ENCODE peak calls at places on chromosomes 16 and 17, in four cellular contexts. N, X, C and G are unnamed samples.

GRCh38 chr17:77361986-77362620 is 221.3 kb downstream of the SEC14L1 start:
- DNase-seq in N (no peak), X (no peak), C (no peak), G (no peak)

GRCh38 chr17:67559381-67559966 is 158.3 kb upstream of the NOL11 start:
- DNase-seq in N (no peak), X (no peak), C (no peak), G (peak; percentile 68)

GRCh38 chr16:88914750-88915368 is 48.4 kb upstream of the PABPN1L start:
- DNase-seq in N (no peak), X (no peak), C (peak; percentile 25), G (no peak)

GRCh38 chr17:27466748-27467375 is 10.6 kb downstream of the KSR1 start:
- DNase-seq in N (no peak), X (no peak), C (no peak), G (peak; percentile 95)

GRCh38 chr16:1706386-1707192 is 594 bp downstream of the MAPK8IP3 start:
- DNase-seq in N (no peak), X (no peak), C (peak; percentile 36), G (peak; percentile 60)

GRCh38 chr17:14052886-14053615 is 16.3 kb upstream of the COX10 start:
- DNase-seq in N (peak; percentile 84), X (no peak), C (no peak), G (no peak)

GRCh38 chr16:12079411-12079965 is 103.0 kb downstream of the SNX29 start:
- DNase-seq in N (no peak), X (no peak), C (no peak), G (no peak)

GRCh38 chr17:11557727-11558452 is 40.4 kb upstream of the DNAH9 start:
- DNase-seq in N (no peak), X (no peak), C (no peak), G (no peak)

GRCh38 chr16:72847187-72848044 is 200.5 kb downstream of the ZFHX3 start:
- DNase-seq in N (peak; percentile 30), X (no peak), C (peak; percentile 36), G (peak; percentile 64)

GRCh38 chr17:72590382-72590781 is 469.6 kb downstream of the SOX9 start:
- DNase-seq in N (peak; percentile 19), X (no peak), C (peak; percentile 90), G (no peak)

GRCh38 chr17:60354223-60354622 is 37.7 kb downstream of the USP32 start:
- DNase-seq in N (peak; percentile 38), X (no peak), C (peak; percentile 85), G (no peak)

GRCh38 chr16:57815987-57816745 is 13.9 kb upstream of the KIFC3 start:
- DNase-seq in N (no peak), X (peak; percentile 76), C (peak; percentile 93), G (peak; percentile 55)

GRCh38 chr17:33002245-33002644 is 10.6 kb downstream of the SPACA3 start:
- DNase-seq in N (no peak), X (no peak), C (no peak), G (no peak)

GRCh38 chr17:30677550-30678254 is 146.8 kb downstream of the CRLF3 start:
- DNase-seq in N (no peak), X (no peak), C (no peak), G (no peak)

GRCh38 chr17:35486920-35487727 is 38.6 kb upstream of the SLFN13 start:
- DNase-seq in N (no peak), X (no peak), C (peak; percentile 56), G (peak; percentile 75)

GRCh38 chr17:17749921-17750320 is 68.7 kb downstream of the RAI1 start:
- DNase-seq in N (peak; percentile 36), X (no peak), C (peak; percentile 43), G (peak; percentile 87)

DNA sequence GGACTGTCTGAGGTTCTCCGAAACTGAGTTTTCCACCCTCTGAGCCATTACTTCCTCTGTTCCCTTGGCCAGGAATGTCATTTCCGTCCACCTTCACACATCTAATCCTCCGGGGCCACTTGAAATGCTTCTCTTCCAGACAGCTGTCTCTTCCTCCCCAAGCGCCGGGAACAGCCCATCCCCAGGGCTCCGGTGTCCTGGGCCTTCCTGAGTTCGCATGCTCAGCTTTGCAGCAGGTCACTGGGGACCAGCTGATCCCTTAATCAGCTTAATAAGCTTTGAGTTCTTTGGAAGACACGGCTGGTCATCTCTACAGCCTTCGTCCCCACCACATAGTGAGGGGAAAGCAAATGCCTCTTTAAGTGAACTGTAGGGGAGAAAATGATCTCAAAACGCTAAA is 123.4 kb downstream of the DYNLRB2 start:
- DNase-seq in N (no peak), X (no peak), C (no peak), G (no peak)
- TF ChIP-seq CTCF in N (no peak), X (no peak), C (no peak), G (no peak)

GRCh38 chr16:55532227-55532626 is 23.4 kb downstream of the LPCAT2 start:
- DNase-seq in N (no peak), X (no peak), C (peak; percentile 51), G (no peak)

GRCh38 chr16:55526448-55526847 is 17.6 kb downstream of the LPCAT2 start:
- DNase-seq in N (no peak), X (no peak), C (no peak), G (no peak)

GRCh38 chr16:55530316-55530856 is 21.5 kb downstream of the LPCAT2 start:
- DNase-seq in N (no peak), X (no peak), C (no peak), G (no peak)

GRCh38 chr16:55527885-55528284 is 19.0 kb downstream of the LPCAT2 start:
- DNase-seq in N (no peak), X (no peak), C (no peak), G (no peak)

DNA sequence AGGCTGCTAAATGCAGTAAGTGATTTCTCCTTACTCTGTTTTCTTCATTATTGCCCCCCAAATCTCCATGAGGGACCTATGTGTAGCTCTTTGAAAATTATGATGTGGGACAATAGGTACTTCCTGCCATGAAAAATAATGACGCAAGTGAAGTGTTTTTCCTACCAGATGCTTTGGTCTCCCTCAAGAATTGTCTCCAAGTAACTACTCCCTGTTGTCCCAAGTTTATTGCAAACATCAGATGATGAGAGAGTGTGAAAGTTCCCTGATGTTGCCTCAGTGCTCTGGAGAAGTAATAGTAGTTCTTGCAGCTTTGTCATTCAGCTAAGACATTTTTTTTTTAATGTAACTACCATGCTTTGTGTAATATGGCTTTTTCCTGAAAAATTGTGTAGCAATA is 20.1 kb downstream of the LPCAT2 start:
- DNase-seq in N (no peak), X (no peak), C (no peak), G (no peak)
- H3K4me3 ChIP-seq in N (no peak overlapping the region), X (no peak overlapping the region), C (no peak overlapping the region), G (no peak overlapping the region)

GRCh38 chr17:78937561-78937960 is 12.4 kb upstream of the TIMP2 start:
- DNase-seq in N (no peak), X (no peak), C (no peak), G (no peak)
- TF ChIP-seq CTCF in N (no peak), X (no peak), C (no peak), G (no peak)

GRCh38 chr17:63917646-63918045 is 993 bp downstream of the GH1 start:
- DNase-seq in N (no peak), X (no peak), C (no peak), G (no peak)
- H3K4me3 ChIP-seq in N (no peak overlapping the region), X (no peak overlapping the region), C (no peak overlapping the region), G (no peak overlapping the region)

GRCh38 chr17:42459983-42460300 is 1.3 kb downstream of the ATP6V0A1 start:
- DNase-seq in N (no peak), X (no peak), C (peak; percentile 62), G (peak; percentile 58)

GRCh38 chr17:42458497-42459255 is at the start of gene ATP6V0A1:
- DNase-seq in N (peak; percentile 84), X (peak; percentile 81), C (peak; percentile 81), G (peak; percentile 96)

GRCh38 chr17:42457107-42457787 is 1.4 kb upstream of the ATP6V0A1 start:
- DNase-seq in N (no peak), X (no peak), C (no peak), G (peak; percentile 65)

GRCh38 chr17:42460371-42460770 is 1.7 kb downstream of the ATP6V0A1 start:
- DNase-seq in N (no peak), X (no peak), C (no peak), G (no peak)

GRCh38 chr17:42459256-42459982 is 741 bp downstream of the ATP6V0A1 start:
- DNase-seq in N (peak; percentile 65), X (no peak), C (peak; percentile 69), G (peak; percentile 54)
- TF ChIP-seq CTCF in N (peak; percentile 77), X (peak; percentile 13), C (peak; percentile 38), G (peak; percentile 53)